ENCODE peak calls at places on chromosomes 3 and 15, in five cellular contexts. L is A549, G is endothelial cell of umbilical vein, H is Calu3, I is RWPE1. S is an unnamed sample.

GRCh38 chr15:98854496-98854895 is 153.1 kb downstream of the PGPEP1L start:
- DNase-seq in L (no peak), G (no peak), H (no peak), I (no peak), S (no peak)

GRCh38 chr15:29476503-29477080 is 207.0 kb upstream of the NSMCE3 start:
- DNase-seq in L (no peak), G (no peak), H (no peak), I (no peak), S (no peak)

GRCh38 chr3:64291345-64291744 is 66.1 kb upstream of the PRICKLE2 start:
- DNase-seq in L (peak; percentile 47), G (peak; percentile 22), H (peak; percentile 45), I (peak; percentile 61), S (no peak)

GRCh38 chr15:70047386-70048195 is 50.1 kb downstream of the TLE3 start:
- DNase-seq in L (no peak), G (no peak), H (no peak), I (no peak), S (peak; percentile 1)

GRCh38 chr15:98658831-98659699 is 10.7 kb downstream of the IGF1R start:
- DNase-seq in L (peak; percentile 63), G (peak; percentile 51), H (peak; percentile 71), I (peak; percentile 59), S (no peak)

GRCh38 chr3:71498053-71498452 is 85.5 kb downstream of the FOXP1 start:
- DNase-seq in L (no peak), G (no peak), H (no peak), I (no peak), S (no peak)

GRCh38 chr15:70575251-70576227 is 187.8 kb downstream of the UACA start:
- DNase-seq in L (no peak), G (no peak), H (no peak), I (no peak), S (no peak)

GRCh38 chr3:54999159-54999558 is 71.3 kb upstream of the LRTM1 start:
- DNase-seq in L (peak; percentile 44), G (no peak), H (no peak), I (peak; percentile 45), S (no peak)

GRCh38 chr3:5390221-5390620 is 202.7 kb downstream of the EDEM1 start:
- DNase-seq in L (no peak), G (no peak), H (no peak), I (no peak), S (no peak)

GRCh38 chr3:16846373-16847078 is 38.2 kb upstream of the PLCL2 start:
- DNase-seq in L (no peak), G (no peak), H (no peak), I (no peak), S (no peak)

GRCh38 chr15:85657132-85657531 is 137.6 kb downstream of the KLHL25 start:
- DNase-seq in L (no peak), G (no peak), H (no peak), I (no peak), S (no peak)

GRCh38 chr3:66412176-66412887 is 88.5 kb downstream of the LRIG1 start:
- DNase-seq in L (no peak), G (no peak), H (no peak), I (no peak), S (no peak)

GRCh38 chr15:81199031-81199779 is 2.5 kb downstream of the IL16 start:
- DNase-seq in L (no peak), G (no peak), H (no peak), I (no peak), S (no peak)

GRCh38 chr15:77654975-77655374 is 22.3 kb upstream of the LINGO1 start:
- DNase-seq in L (peak; percentile 56), G (no peak), H (peak; percentile 58), I (no peak), S (no peak)
- TF ChIP-seq CTCF in L (no peak), G (peak; percentile 23), H (peak; percentile 51), I (no peak), S (peak; percentile 47)

GRCh38 chr15:38843736-38844590 is 279.3 kb upstream of the RASGRP1 start:
- DNase-seq in L (no peak), G (peak; percentile 95), H (no peak), I (no peak), S (no peak)
- TF ChIP-seq CTCF in L (no peak), G (no peak), H (no peak), I (no peak), S (no peak)

GRCh38 chr3:126872701-126873100 is 110.2 kb upstream of the PLXNA1 start:
- DNase-seq in L (no peak), G (no peak), H (no peak), I (no peak), S (no peak)

GRCh38 chr3:126867526-126868200 is 115.3 kb upstream of the PLXNA1 start:
- DNase-seq in L (no peak), G (no peak), H (no peak), I (no peak), S (no peak)

GRCh38 chr3:126870608-126871210 is 112.2 kb upstream of the PLXNA1 start:
- DNase-seq in L (no peak), G (no peak), H (no peak), I (no peak), S (no peak)

GRCh38 chr3:126878664-126879063 is 104.3 kb upstream of the PLXNA1 start:
- DNase-seq in L (no peak), G (no peak), H (no peak), I (no peak), S (no peak)

DNA sequence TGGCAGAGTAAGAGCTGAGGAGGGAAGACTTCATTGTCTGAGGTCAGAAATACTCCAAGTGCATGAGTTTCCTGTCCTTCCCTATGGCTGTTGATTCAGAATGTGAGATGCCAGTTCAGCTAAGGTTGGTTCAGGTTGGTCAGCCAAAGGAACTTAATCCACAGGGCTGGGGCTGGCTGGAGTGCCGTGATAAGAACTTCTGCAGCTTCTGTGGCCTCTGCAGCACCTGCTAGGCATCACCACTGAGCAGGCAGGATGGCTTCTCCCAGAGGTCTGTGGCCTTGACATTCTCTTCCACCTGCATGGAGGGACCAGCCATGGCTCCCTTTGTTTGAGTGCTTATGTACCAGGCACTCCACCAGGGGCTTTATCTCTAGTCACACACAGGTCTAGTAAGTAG is 109.5 kb upstream of the PLXNA1 start:
- DNase-seq in L (no peak), G (no peak), H (no peak), I (no peak), S (no peak)
- TF ChIP-seq CTCF in L (no peak), G (no peak), H (no peak), I (no peak), S (no peak)

GRCh38 chr3:94990952-94991705 is 928.3 kb downstream of the NSUN3 start:
- DNase-seq in L (no peak), G (no peak), H (no peak), I (no peak), S (no peak)
- TF ChIP-seq CTCF in L (no peak), G (no peak), H (no peak), I (no peak), S (no peak)

DNA sequence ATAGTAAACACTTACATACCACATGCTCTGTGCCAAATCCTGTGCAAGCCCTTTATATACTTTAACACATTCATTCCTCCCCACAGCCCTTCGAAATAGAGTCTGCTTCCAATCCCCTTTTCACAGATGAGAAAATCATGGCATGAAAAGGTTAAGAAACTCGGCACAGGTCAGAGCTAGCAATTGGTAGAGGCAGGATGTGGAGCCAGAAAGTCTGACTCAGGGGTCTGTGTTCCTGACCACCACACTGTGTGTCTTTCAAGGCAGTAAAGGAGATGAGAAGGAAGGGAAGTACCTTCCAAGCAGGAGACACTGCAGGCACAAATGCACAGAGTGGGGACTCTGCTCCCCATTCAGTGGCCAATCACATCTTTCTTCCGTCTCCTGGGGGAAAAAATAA is 61.1 kb downstream of the SCN11A start:
- DNase-seq in L (no peak), G (peak; percentile 10), H (no peak), I (no peak), S (no peak)
- TF ChIP-seq CTCF in L (no peak), G (no peak), H (no peak), I (no peak), S (no peak)

GRCh38 chr3:13345284-13345683 is 74.8 kb downstream of the NUP210 start:
- DNase-seq in L (no peak), G (no peak), H (no peak), I (no peak), S (no peak)

GRCh38 chr3:13348100-13348499 is 72.0 kb downstream of the NUP210 start:
- DNase-seq in L (no peak), G (no peak), H (no peak), I (no peak), S (no peak)

GRCh38 chr3:13345772-13346171 is 74.3 kb downstream of the NUP210 start:
- DNase-seq in L (no peak), G (no peak), H (no peak), I (no peak), S (no peak)

GRCh38 chr3:13347390-13347966 is 72.6 kb downstream of the NUP210 start:
- DNase-seq in L (no peak), G (no peak), H (no peak), I (no peak), S (no peak)

DNA sequence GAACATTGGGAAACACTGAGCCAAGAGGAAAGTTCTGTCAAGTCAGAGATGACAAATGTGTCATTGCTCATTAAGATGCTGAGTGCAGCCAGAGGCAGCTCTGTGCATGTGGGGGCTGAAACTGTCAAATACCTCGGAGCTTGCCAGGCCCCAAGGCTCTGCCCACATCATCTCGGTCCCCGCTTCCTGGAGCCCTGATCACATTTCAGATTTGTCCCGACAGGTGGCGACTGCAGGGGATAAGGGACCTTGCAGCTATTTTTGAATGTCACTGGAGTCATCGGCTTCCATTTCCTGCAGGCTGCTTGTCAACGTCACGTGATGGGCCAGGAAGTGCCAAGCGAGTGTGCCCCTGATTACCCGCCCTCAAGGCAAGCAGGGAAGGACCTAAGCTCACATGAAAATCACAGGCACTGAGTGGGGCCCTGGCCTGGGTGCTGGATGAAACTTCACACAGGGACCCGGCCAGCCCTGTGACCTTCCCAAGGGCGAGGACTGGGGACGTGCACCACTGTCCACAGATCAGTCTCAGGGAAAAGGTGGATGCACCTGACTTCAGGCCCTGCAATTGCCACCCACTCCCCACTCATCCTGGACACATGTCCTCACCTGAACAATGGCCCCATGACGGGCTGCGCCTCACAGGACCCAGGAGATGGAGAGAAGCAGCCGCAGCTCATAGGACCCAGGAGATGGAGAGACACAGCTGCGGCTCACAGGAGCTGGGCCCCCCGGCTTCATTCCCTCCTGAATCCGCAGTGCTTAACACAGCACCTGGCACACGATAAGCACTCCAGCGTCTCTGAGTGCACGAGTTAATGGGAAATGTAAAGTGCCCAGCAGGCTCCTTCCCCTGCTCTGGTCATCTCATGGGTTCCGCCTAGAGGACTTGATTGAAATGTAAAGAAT is 73.4 kb downstream of the NUP210 start:
- DNase-seq in L (no peak), G (no peak), H (no peak), I (peak; percentile 1), S (no peak)
- TF ChIP-seq CTCF in L (no peak), G (no peak), H (no peak), I (no peak), S (no peak)

GRCh38 chr3:36957072-36957471 is 12.2 kb upstream of the TRANK1 start:
- DNase-seq in L (no peak), G (no peak), H (no peak), I (no peak), S (no peak)
- TF ChIP-seq CTCF in L (no peak), G (no peak), H (no peak), I (no peak), S (no peak)

DNA sequence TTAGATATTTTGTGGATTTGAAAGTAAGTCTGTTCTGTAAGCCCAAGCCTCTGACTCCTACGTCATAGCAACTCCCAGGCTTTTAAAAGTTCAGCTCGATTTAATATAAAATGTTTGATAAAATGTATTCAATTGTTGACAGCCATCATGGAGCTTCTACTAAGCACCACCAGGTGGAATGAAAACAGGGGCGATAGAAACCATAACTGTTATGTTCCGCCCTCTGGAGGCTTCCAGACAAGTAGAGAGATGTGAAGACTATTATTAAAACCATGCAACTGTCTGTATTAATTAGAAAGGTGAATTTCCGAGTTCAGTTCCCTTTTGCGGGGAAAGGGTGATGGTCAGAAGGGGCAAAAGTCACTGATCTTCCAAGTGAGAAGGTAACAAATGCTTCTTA is 292.2 kb downstream of the NR2F2 start:
- DNase-seq in L (peak; percentile 10), G (no peak), H (no peak), I (no peak), S (no peak)
- TF ChIP-seq CTCF in L (no peak), G (no peak), H (no peak), I (no peak), S (no peak)